ENCODE peak calls at places on chromosomes 16 and 17, in seven cellular contexts. One of them, this sample, is unnamed.

GRCh38 chr16:49466881-49467280 is 93.3 kb downstream of the C16orf78 start:
- DNase-seq in suprapubic skin: peak; percentile 58
- DNase-seq in tibial nerve: no peak
- DNase-seq in H1: no peak
- DNase-seq in A549: no peak
- DNase-seq in ovary: no peak
- DNase-seq in upper lobe of left lung: no peak
- DNase-seq in this sample: no peak

GRCh38 chr17:17043668-17044226 is 1.5 kb downstream of the MPRIP start:
- DNase-seq in upper lobe of left lung: no peak
- DNase-seq in suprapubic skin: peak; percentile 4
- DNase-seq in A549: no peak
- DNase-seq in ovary: peak; percentile 45
- DNase-seq in tibial nerve: no peak
- DNase-seq in H1: no peak
- DNase-seq in this sample: no peak

GRCh38 chr16:56673916-56674315 is 4.3 kb downstream of the MT1H start:
- DNase-seq in suprapubic skin: peak; percentile 56
- DNase-seq in H1: no peak
- DNase-seq in upper lobe of left lung: no peak
- DNase-seq in tibial nerve: no peak
- DNase-seq in ovary: no peak
- DNase-seq in A549: no peak
- DNase-seq in this sample: peak; percentile 30

GRCh38 chr17:40526668-40527067 is 25.2 kb upstream of the TNS4 start:
- DNase-seq in A549: no peak
- DNase-seq in H1: no peak
- DNase-seq in suprapubic skin: peak; percentile 83
- DNase-seq in upper lobe of left lung: no peak
- DNase-seq in ovary: peak; percentile 29
- DNase-seq in tibial nerve: no peak
- DNase-seq in this sample: no peak

GRCh38 chr16:83002351-83003334 is 375.9 kb downstream of the CDH13 start:
- DNase-seq in upper lobe of left lung: no peak
- DNase-seq in A549: no peak
- DNase-seq in H1: no peak
- DNase-seq in suprapubic skin: no peak
- DNase-seq in ovary: no peak
- DNase-seq in tibial nerve: no peak
- DNase-seq in this sample: no peak

GRCh38 chr17:28046034-28046825 is 3.8 kb downstream of the NLK start:
- DNase-seq in tibial nerve: no peak
- DNase-seq in H1: no peak
- DNase-seq in ovary: no peak
- DNase-seq in suprapubic skin: no peak
- DNase-seq in A549: no peak
- DNase-seq in upper lobe of left lung: no peak
- DNase-seq in this sample: no peak

GRCh38 chr17:56125830-56126819 is 27.1 kb upstream of the ANKFN1 start:
- DNase-seq in ovary: no peak
- DNase-seq in H1: no peak
- DNase-seq in A549: no peak
- DNase-seq in upper lobe of left lung: peak; percentile 42
- DNase-seq in suprapubic skin: no peak
- DNase-seq in tibial nerve: peak; percentile 46
- DNase-seq in this sample: no peak

GRCh38 chr17:15999974-16000827 is 577 bp downstream of the TTC19 start:
- DNase-seq in ovary: peak; percentile 73
- DNase-seq in H1: no peak
- DNase-seq in A549: no peak
- DNase-seq in suprapubic skin: no peak
- DNase-seq in upper lobe of left lung: no peak
- DNase-seq in tibial nerve: no peak
- DNase-seq in this sample: no peak

GRCh38 chr16:74107795-74108610 is 188.6 kb upstream of the PSMD7 start:
- DNase-seq in ovary: no peak
- DNase-seq in upper lobe of left lung: no peak
- DNase-seq in tibial nerve: peak; percentile 9
- DNase-seq in suprapubic skin: no peak
- DNase-seq in H1: peak; percentile 69
- DNase-seq in A549: peak; percentile 42
- DNase-seq in this sample: peak; percentile 63

DNA sequence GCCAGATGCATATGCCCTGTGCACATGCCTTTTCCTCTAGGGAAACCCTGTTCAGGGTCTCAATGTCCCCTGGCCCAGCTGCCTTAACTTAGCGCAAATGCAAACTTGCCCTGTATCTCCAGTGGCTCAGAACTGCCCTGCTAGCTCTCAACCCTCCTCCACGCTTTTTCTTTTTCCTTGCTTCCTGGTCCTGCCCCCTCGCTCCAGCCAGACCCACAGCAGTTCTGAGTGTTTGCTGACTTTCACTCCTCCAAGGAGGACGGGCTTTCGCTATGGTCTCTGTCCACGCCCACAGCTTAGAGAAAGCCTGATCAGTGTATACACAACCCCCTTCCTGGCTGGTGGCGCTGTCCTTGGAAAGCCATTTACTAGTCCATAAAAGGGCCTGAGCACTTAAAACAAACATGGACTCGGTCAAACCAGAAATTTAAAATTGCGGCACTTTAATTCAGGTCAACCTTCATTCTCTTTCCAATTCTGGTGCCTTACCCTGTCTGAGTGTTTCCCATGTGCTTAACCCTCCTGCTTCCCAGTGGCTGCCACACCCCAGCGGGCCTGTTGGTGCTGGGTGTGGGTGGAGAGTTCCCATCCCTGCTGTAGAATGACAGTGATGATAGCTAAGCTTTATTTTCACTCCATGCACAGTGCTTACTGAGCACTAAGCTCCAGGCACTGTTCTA is 15.6 kb upstream of the TMEM98 start:
- DNase-seq in H1: no peak
- DNase-seq in tibial nerve: peak; percentile 44
- DNase-seq in suprapubic skin: peak; percentile 83
- DNase-seq in upper lobe of left lung: no peak
- DNase-seq in ovary: peak; percentile 68
- DNase-seq in A549: no peak
- DNase-seq in this sample: peak; percentile 87
- TF ChIP-seq POLR2A in H1: no peak
- TF ChIP-seq POLR2A in tibial nerve: no peak
- TF ChIP-seq POLR2A in suprapubic skin: no peak
- TF ChIP-seq POLR2A in upper lobe of left lung: peak; percentile 11
- TF ChIP-seq POLR2A in ovary: no peak
- TF ChIP-seq POLR2A in A549: no peak
- TF ChIP-seq POLR2A in this sample: peak; percentile 38

DNA sequence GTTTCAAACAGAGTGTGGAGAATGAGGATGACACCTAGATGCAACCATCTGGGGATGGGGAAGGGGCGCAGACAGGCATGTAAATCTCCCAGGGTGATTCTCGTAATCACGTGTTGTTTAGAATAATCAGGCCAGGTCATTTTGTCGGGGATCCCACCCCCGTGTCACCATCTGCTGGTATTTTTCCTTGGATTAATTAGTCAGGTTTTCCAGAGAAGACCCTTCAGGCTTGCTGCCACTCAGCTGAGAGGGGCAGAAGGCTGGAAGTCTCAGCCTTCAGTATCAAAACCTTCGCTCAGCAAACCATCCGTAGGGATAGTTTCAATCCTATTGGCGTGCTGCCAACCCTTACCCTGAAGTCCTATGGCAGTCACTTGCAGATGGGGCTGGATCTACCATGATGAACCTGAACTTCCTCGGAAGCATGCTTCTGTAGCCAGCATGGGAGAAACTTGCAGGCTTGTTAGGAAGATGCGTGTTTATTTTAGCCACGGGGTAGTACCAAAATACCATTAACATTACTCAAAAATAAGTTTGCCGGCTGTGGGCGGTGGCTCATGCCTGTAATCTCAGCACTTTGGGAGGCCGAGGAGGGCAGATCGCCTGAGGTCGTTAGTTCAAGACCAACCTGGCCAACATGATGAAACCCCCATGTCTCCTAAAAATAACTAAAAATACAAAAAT is 7.5 kb upstream of the ADCY9 start:
- DNase-seq in suprapubic skin: no peak
- DNase-seq in upper lobe of left lung: no peak
- DNase-seq in tibial nerve: no peak
- DNase-seq in H1: no peak
- DNase-seq in ovary: no peak
- DNase-seq in A549: no peak
- DNase-seq in this sample: no peak
- H3K4me3 ChIP-seq in suprapubic skin: no peak overlapping the region
- H3K4me3 ChIP-seq in upper lobe of left lung: no peak overlapping the region
- H3K4me3 ChIP-seq in tibial nerve: no peak overlapping the region
- H3K4me3 ChIP-seq in H1: no peak overlapping the region
- H3K4me3 ChIP-seq in ovary: no peak overlapping the region
- H3K4me3 ChIP-seq in A549: no peak overlapping the region
- H3K4me3 ChIP-seq in this sample: no peak overlapping the region

DNA sequence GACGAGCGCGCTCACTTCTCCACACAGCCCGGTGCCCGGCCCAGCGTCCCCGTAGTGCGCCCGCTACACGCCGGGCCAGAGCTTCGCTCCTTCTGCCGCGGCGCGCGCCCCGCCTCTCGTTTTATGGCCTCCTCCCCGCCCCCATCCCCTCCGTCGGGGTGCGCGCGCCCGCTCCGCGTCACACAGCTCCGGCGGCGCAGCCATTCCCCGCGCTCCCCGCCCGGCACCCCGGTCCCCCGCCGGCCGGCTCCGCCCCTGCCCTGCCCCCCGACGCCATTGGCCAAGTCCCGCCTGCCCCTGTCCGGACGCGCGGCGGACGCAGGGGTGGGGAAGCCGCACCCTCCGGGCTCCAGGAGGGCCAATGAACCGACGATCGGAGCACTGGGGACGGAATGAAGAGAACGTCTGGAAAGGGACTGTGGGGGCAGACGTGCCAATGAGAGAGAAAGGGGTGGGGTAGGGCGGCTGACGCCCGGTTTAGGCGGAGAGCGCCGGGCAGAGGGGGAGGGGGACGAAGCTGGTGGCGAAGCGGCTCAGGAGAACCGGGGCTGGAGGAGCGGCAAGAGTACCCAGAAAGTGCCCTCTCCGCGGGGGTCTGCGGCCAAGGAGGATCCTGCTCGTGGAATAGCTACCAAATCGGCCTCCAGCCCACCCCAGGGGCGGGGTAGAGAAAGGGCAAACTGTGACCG is at the start of gene TOB1:
- DNase-seq in upper lobe of left lung: peak; percentile 100
- DNase-seq in tibial nerve: peak; percentile 90
- DNase-seq in suprapubic skin: peak; percentile 99
- DNase-seq in A549: peak; percentile 90
- DNase-seq in ovary: peak; percentile 99
- DNase-seq in H1: peak; percentile 90
- DNase-seq in this sample: peak; percentile 99
- TF ChIP-seq EP300 in upper lobe of left lung: no peak
- TF ChIP-seq EP300 in tibial nerve: peak; percentile 100
- TF ChIP-seq EP300 in suprapubic skin: no peak
- TF ChIP-seq EP300 in A549: peak; percentile 36
- TF ChIP-seq EP300 in ovary: peak; percentile 35
- TF ChIP-seq EP300 in H1: no peak
- TF ChIP-seq EP300 in this sample: no peak

GRCh38 chr17:21304091-21304490 is 19.6 kb downstream of the MAP2K3 start:
- DNase-seq in suprapubic skin: peak; percentile 80
- DNase-seq in tibial nerve: no peak
- DNase-seq in ovary: peak; percentile 31
- DNase-seq in A549: no peak
- DNase-seq in H1: no peak
- DNase-seq in upper lobe of left lung: peak; percentile 80
- DNase-seq in this sample: peak; percentile 6

GRCh38 chr17:21300601-21301571 is 16.4 kb downstream of the MAP2K3 start:
- DNase-seq in upper lobe of left lung: peak; percentile 64
- DNase-seq in ovary: no peak
- DNase-seq in H1: no peak
- DNase-seq in A549: no peak
- DNase-seq in tibial nerve: no peak
- DNase-seq in suprapubic skin: no peak
- DNase-seq in this sample: no peak

GRCh38 chr17:21303441-21304065 is 19.0 kb downstream of the MAP2K3 start:
- DNase-seq in upper lobe of left lung: no peak
- DNase-seq in tibial nerve: no peak
- DNase-seq in H1: no peak
- DNase-seq in suprapubic skin: peak; percentile 77
- DNase-seq in A549: no peak
- DNase-seq in ovary: peak; percentile 13
- DNase-seq in this sample: peak; percentile 5

GRCh38 chr17:21301593-21302550 is 17.4 kb downstream of the MAP2K3 start:
- DNase-seq in upper lobe of left lung: peak; percentile 66
- DNase-seq in tibial nerve: no peak
- DNase-seq in H1: no peak
- DNase-seq in A549: no peak
- DNase-seq in ovary: no peak
- DNase-seq in suprapubic skin: no peak
- DNase-seq in this sample: no peak

GRCh38 chr17:21302711-21303425 is 18.4 kb downstream of the MAP2K3 start:
- DNase-seq in suprapubic skin: no peak
- DNase-seq in A549: no peak
- DNase-seq in H1: no peak
- DNase-seq in tibial nerve: no peak
- DNase-seq in upper lobe of left lung: peak; percentile 79
- DNase-seq in ovary: no peak
- DNase-seq in this sample: no peak
- TF ChIP-seq POLR2A in suprapubic skin: no peak
- TF ChIP-seq POLR2A in A549: no peak
- TF ChIP-seq POLR2A in H1: no peak
- TF ChIP-seq POLR2A in tibial nerve: no peak
- TF ChIP-seq POLR2A in upper lobe of left lung: no peak
- TF ChIP-seq POLR2A in ovary: no peak
- TF ChIP-seq POLR2A in this sample: no peak

GRCh38 chr16:88194397-88195020 is 188.2 kb upstream of the ZNF469 start:
- DNase-seq in A549: no peak
- DNase-seq in ovary: peak; percentile 71
- DNase-seq in suprapubic skin: peak; percentile 89
- DNase-seq in tibial nerve: peak; percentile 29
- DNase-seq in H1: no peak
- DNase-seq in upper lobe of left lung: no peak
- DNase-seq in this sample: peak; percentile 36
- H3K4me3 ChIP-seq in A549: no peak overlapping the region
- H3K4me3 ChIP-seq in ovary: no peak overlapping the region
- H3K4me3 ChIP-seq in suprapubic skin: peak overlapping the region; percentile 14
- H3K4me3 ChIP-seq in tibial nerve: no peak overlapping the region
- H3K4me3 ChIP-seq in H1: no peak overlapping the region
- H3K4me3 ChIP-seq in upper lobe of left lung: no peak overlapping the region
- H3K4me3 ChIP-seq in this sample: no peak overlapping the region

DNA sequence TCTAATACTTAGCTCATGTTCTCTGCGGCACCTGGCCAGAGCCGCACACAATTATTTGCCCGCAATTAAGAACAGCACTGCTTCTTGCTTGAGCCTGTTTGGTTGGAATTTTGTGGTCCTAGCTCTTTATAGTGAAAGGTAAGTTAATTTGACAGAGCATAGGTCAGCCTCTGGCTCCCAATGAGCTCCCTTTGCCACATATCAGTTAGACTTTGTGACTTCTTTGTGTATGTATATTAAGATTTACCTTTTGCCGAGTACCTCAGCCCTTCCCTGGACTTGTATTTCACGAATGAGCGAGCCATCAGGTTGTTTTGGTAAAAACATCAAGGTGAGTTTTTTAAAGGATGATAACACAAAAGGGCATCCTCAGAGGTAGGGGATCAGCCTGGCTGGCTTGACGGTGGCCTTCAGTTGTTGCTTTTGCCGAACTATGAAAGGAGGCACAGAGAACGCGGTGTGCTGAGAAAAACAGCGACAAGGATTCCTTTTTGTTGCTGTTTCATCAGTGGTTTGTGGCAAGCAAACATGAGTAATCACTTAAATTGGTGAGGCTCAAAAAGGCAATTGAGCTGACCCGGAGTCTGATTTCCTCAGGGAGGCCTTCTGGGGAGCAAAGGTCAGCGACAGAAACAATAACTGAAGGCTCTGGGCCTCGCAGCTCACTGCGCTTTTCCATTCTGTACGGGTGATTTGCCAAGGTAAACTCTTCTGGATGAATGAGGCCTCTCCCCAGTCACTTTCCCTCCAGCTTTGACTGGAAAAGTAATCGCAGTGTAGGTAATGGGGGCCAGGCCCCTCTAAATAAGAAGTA is 163.6 kb downstream of the HS3ST3A1 start:
- DNase-seq in A549: no peak
- DNase-seq in suprapubic skin: no peak
- DNase-seq in H1: no peak
- DNase-seq in tibial nerve: no peak
- DNase-seq in upper lobe of left lung: no peak
- DNase-seq in ovary: no peak
- DNase-seq in this sample: peak; percentile 61
- TF ChIP-seq EP300 in A549: no peak
- TF ChIP-seq EP300 in suprapubic skin: no peak
- TF ChIP-seq EP300 in H1: no peak
- TF ChIP-seq EP300 in tibial nerve: no peak
- TF ChIP-seq EP300 in upper lobe of left lung: no peak
- TF ChIP-seq EP300 in ovary: no peak
- TF ChIP-seq EP300 in this sample: no peak

This sample was measured in transverse colon.